ENCODE peak calls at places on chromosomes 2 and 18, in six cellular contexts. A, F, I, D, V and K are unnamed samples.

GRCh38 chr18:43192408-43192807 is 76.9 kb upstream of the RIT2 start:
- DNase-seq in A (no peak), F (no peak), I (no peak), D (no peak), V (no peak), K (no peak)

GRCh38 chr2:211982162-211982561 is 556.4 kb downstream of the ERBB4 start:
- DNase-seq in A (no peak), F (no peak), I (no peak), D (no peak), V (peak), K (no peak)

GRCh38 chr2:108591163-108591562 is 56.9 kb downstream of the LIMS1 start:
- DNase-seq in A (no peak), F (no peak), I (peak), D (no peak), V (no peak), K (no peak)

GRCh38 chr2:72208225-72208624 is 60.6 kb upstream of the CYP26B1 start:
- DNase-seq in A (no peak), F (no peak), I (no peak), D (no peak), V (no peak), K (no peak)

GRCh38 chr2:99607454-99607853 is 117.6 kb upstream of the REV1 start:
- DNase-seq in A (no peak), F (no peak), I (no peak), D (no peak), V (no peak), K (no peak)

GRCh38 chr2:65416945-65417344 is 15.5 kb downstream of the SPRED2 start:
- DNase-seq in A (no peak), F (peak), I (peak), D (peak), V (no peak), K (no peak)

GRCh38 chr2:239369631-239370161 is 31.1 kb downstream of the HDAC4 start:
- DNase-seq in A (peak), F (peak), I (peak), D (no peak), V (no peak), K (no peak)

GRCh38 chr2:219439518-219439917 is 4.9 kb downstream of the SPEG start:
- DNase-seq in A (no peak), F (no peak), I (no peak), D (no peak), V (no peak), K (no peak)

GRCh38 chr2:106120432-106120831 is 73.7 kb downstream of the UXS1 start:
- DNase-seq in A (no peak), F (no peak), I (peak), D (no peak), V (no peak), K (no peak)

GRCh38 chr2:167509585-167509984 is 621.3 kb downstream of the XIRP2 start:
- DNase-seq in A (no peak), F (no peak), I (no peak), D (no peak), V (peak), K (peak)

GRCh38 chr2:23092831-23093230 is 292.1 kb upstream of the KLHL29 start:
- DNase-seq in A (no peak), F (no peak), I (no peak), D (no peak), V (peak), K (no peak)

GRCh38 chr2:238287702-238288649 is at the start of gene PER2:
- DNase-seq in A (peak), F (peak), I (peak), D (peak), V (peak), K (peak)

GRCh38 chr2:105771841-105772240 is 27.1 kb downstream of the NCK2 start:
- DNase-seq in A (no peak), F (no peak), I (no peak), D (no peak), V (no peak), K (no peak)

GRCh38 chr18:12657048-12657848 is 659 bp downstream of the SPIRE1 start:
- DNase-seq in A (peak), F (peak), I (peak), D (peak), V (peak), K (peak)

GRCh38 chr2:176827269-176827668 is 385.3 kb upstream of the HNRNPA3 start:
- DNase-seq in A (no peak), F (no peak), I (no peak), D (no peak), V (no peak), K (no peak)

GRCh38 chr2:226703501-226703900 is 96.1 kb downstream of the IRS1 start:
- DNase-seq in A (no peak), F (no peak), I (no peak), D (no peak), V (no peak), K (no peak)

GRCh38 chr18:7272268-7273049 is 41.6 kb downstream of the LRRC30 start:
- DNase-seq in A (peak), F (peak), I (peak), D (peak), V (peak), K (peak)

GRCh38 chr2:120653026-120653425 is 82.6 kb upstream of the GLI2 start:
- DNase-seq in A (no peak), F (no peak), I (no peak), D (no peak), V (peak), K (no peak)

GRCh38 chr2:31339696-31340095 is 74.8 kb downstream of the XDH start:
- DNase-seq in A (no peak), F (no peak), I (no peak), D (no peak), V (no peak), K (no peak)

DNA sequence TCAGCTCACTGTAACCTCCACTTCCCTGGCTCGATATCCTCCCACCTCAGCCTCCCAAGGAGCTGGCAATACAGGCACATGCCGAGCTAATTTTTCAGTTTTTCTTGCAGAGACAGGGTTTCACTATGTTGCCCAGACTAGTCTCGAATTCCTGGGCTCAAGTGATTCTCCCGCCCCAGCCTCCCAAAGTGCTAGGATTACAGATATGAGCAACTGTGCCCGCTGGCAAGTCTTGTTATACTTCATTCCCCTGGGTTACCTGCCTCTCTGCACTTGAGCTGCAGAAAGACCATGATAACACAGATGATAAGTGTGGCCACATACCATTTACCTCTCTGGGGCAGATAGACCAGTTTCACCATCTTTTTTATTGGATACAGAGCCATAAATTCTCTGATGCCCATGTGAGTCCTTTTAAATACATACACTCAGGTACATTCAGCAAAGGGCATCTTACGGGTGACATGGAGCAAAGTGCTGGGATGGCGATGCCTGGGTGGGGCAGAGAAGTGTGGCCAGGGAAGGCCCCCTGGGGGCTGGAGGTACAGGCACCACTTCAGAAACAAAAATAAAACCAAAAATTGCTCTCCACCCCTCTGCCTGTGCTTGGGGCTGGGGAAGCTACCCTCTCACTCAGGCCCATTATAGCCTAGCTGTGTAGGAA is 20.4 kb downstream of the CCT7 start:
- DNase-seq in A (no peak), F (no peak), I (no peak), D (peak), V (no peak), K (no peak)
- TF ChIP-seq POLR2A in A (no peak), F (no peak), I (no peak), D (no peak), V (no peak), K (no peak)

DNA sequence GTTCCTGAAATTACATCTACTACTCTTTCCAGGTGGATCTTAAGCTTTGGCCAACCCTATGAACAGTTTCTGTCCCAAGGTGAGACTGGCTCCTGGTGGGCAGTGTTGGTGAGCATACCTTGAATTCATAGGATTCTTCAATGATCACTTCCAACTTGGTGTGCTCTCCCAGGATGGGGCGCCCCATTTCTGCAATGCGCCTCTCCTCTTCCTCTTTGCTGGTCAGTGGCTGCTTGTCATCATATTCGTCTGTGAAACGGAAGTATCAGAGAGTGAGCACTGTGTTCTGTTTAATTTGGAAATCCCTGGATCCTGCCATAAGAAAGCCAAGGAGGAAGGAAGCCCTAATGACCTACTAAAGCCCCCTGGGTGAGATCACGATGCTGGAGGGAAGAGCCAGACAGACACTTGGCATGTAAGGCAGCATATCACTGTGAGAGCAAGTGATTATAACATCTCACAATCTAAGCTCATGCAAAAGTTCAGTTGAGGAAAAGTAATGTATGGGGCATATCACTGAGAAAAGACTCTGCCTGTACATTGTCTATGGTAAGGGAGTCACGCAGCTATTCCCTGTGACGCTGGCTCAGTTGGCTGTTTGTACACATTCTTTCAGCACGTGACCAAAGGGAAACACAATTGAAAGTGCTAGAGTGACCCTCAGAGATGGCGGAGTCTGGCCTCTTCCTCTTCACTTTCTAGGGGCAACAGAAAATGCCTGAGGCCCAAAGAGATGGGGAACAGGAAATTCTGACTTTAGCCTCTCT is 287.0 kb downstream of the SLC8A1 start:
- DNase-seq in A (peak), F (no peak), I (no peak), D (no peak), V (no peak), K (no peak)
- TF ChIP-seq POLR2A in A (no peak), F (no peak), I (no peak), D (no peak), V (no peak), K (no peak)

DNA sequence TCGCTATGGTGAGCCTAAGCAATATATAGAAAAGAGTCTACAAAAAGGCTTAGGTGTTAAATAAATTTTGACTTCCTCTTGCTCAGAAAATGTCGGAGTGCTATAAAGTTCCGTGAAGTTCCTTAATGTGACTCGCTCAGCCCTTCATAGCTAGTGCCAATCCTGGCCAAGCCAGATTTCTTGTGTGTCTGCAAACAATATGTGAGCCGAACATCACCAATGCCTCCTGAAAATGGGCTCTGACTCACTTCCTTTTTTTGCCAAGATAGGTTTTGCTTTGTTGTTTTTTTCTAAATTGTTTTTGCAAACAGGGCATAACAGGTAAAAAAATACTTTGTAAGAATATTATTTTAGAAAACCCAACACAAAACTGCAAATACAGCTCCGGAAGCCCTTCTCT is 26.1 kb downstream of the CDC42EP3 start:
- DNase-seq in A (no peak), F (no peak), I (no peak), D (no peak), V (peak), K (no peak)
- TF ChIP-seq POLR2A in A (no peak), F (no peak), I (no peak), D (no peak), V (no peak), K (no peak)

DNA sequence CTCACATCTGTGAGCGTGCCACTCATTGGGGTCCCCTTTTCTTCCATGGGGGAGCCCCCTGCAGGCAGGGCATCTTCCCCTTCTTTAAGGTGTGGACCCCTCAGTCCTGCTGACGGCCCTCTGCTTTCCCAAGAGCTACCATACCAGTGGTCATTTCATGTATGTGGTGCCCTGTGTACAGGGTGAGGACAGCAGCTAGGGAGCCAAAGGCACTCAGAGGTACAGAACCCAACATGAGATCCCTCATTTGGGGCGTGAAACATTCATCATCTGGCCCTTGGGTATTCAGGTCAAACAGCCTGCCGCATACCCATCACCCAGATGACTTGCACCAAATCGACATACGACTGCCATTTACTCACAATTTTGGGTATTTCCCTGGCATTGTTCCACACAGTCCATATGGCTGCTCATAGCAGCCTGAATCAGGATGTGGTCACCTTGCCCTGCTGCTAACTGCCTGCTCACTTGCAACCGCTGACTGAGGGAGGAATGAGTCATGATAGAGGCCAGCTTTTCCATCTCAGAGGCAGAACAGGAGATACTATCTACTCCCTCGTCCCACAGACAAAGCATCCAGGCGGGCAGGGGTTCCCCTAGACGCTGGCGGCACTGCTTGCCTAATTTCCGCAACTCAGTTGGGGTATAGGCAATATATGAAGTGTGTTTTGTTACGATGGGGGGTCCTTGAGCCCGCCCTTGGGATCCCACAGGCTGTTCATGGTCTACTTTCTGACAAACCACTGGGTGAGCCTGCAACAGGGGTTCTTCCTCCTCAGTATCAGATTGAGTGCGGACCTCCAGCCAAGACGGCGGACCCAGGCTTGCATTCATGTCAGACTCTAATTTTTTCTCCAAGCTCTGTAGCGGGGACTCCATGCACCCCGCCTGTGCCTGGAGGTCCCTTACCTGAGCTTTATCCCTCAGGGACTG is 228.6 kb downstream of the SATB2 start:
- DNase-seq in A (no peak), F (no peak), I (no peak), D (no peak), V (peak), K (peak)
- TF ChIP-seq POLR2A in A (no peak), F (no peak), I (no peak), D (no peak), V (no peak), K (no peak)